ENCODE peak calls at places on chromosomes 6 and 20, in seven cellular contexts. D, K, Z, R, I, Y and T are unnamed samples.

GRCh38 chr6:43246301-43247114 is 3.2 kb downstream of the TTBK1 start:
- DNase-seq in Y (no peak), I (no peak), D (no peak), K (peak), Z (no peak), R (peak), T (no peak)

GRCh38 chr20:17543531-17543961 is 12.4 kb upstream of the BFSP1 start:
- DNase-seq in D (peak), K (no peak), Y (no peak), R (no peak), I (peak), Z (peak), T (no peak)

GRCh38 chr20:37299718-37300529 is 10.5 kb downstream of the MANBAL start:
- DNase-seq in D (peak), Z (peak), I (peak), R (no peak), K (no peak), Y (no peak), T (no peak)

GRCh38 chr6:170206931-170207431 is 83.9 kb downstream of the DLL1 start:
- DNase-seq in I (no peak), K (no peak), D (no peak), Y (no peak), Z (no peak), R (no peak), T (no peak)

GRCh38 chr6:166361080-166361429 is 18.7 kb upstream of the SFT2D1 start:
- DNase-seq in D (peak), Z (peak), R (no peak), K (no peak), Y (no peak), I (no peak), T (no peak)

GRCh38 chr6:34792605-34793500 is 970 bp downstream of the BLTP3A start:
- DNase-seq in I (peak), Y (no peak), D (peak), K (peak), R (peak), Z (peak), T (peak)

GRCh38 chr6:27238010-27238983 is 9.2 kb upstream of the PRSS16 start:
- DNase-seq in I (peak), D (no peak), Y (no peak), K (no peak), Z (peak), R (no peak), T (no peak)

GRCh38 chr6:148557796-148558457 is 188.9 kb upstream of the UST start:
- DNase-seq in Z (peak), Y (no peak), R (no peak), I (peak), K (no peak), D (peak), T (no peak)

GRCh38 chr6:47455533-47456209 is 21.9 kb upstream of the CD2AP start:
- DNase-seq in Y (no peak), Z (no peak), I (no peak), D (no peak), R (no peak), K (no peak), T (no peak)

GRCh38 chr20:10642859-10643559 is 30.8 kb downstream of the JAG1 start:
- DNase-seq in Y (no peak), K (no peak), D (peak), Z (no peak), I (no peak), R (peak), T (no peak)

GRCh38 chr6:55895972-55896371 is 20.6 kb upstream of the BMP5 start:
- DNase-seq in D (no peak), Y (no peak), I (no peak), K (no peak), R (no peak), Z (no peak), T (no peak)

GRCh38 chr20:48198951-48199431 is 413.7 kb upstream of the SULF2 start:
- DNase-seq in R (no peak), I (no peak), D (no peak), Y (no peak), K (no peak), Z (no peak), T (no peak)

GRCh38 chr6:7115452-7116223 is 7.9 kb downstream of the RREB1 start:
- DNase-seq in R (no peak), I (peak), Z (peak), K (no peak), D (no peak), Y (no peak), T (no peak)

GRCh38 chr6:132725471-132725870 is 11.6 kb upstream of the VNN1 start:
- DNase-seq in K (no peak), R (no peak), I (no peak), Y (no peak), Z (no peak), D (no peak), T (no peak)

GRCh38 chr20:19814241-19814640 is 56.2 kb downstream of the RIN2 start:
- DNase-seq in Y (no peak), D (no peak), I (no peak), Z (peak), K (no peak), R (no peak), T (no peak)